ENCODE peak calls at places on chromosomes 3 and 15, in seven cellular contexts. V is breast epithelium, T is right lobe of liver, B is heart left ventricle, J is HepG2, A is esophagus muscularis mucosa, N is tibial nerve. D is an unnamed sample.

GRCh38 chr15:86876387-86876786 is 796.7 kb downstream of the AGBL1 start:
- DNase-seq in V (no peak), T (no peak), B (no peak), J (no peak), A (no peak), N (no peak), D (no peak)

GRCh38 chr3:121663171-121663847 is 2.6 kb upstream of the HCLS1 start:
- DNase-seq in V (no peak), T (no peak), B (no peak), J (peak; percentile 32), A (no peak), N (no peak), D (no peak)

GRCh38 chr3:89270201-89270600 is 162.8 kb downstream of the EPHA3 start:
- DNase-seq in V (no peak), T (no peak), B (no peak), J (no peak), A (no peak), N (no peak), D (no peak)

GRCh38 chr3:115148142-115148790 is 1.2 kb upstream of the ZBTB20 start:
- DNase-seq in V (no peak), T (no peak), B (no peak), J (no peak), A (no peak), N (no peak), D (no peak)

GRCh38 chr15:74159773-74160172 is 13.7 kb upstream of the ISLR start:
- DNase-seq in V (no peak), T (no peak), B (no peak), J (no peak), A (no peak), N (no peak), D (no peak)

GRCh38 chr15:31262901-31263671 is 63.5 kb upstream of the KLF13 start:
- DNase-seq in V (peak; percentile 30), T (peak; percentile 53), B (no peak), J (no peak), A (no peak), N (no peak), D (peak; percentile 48)

GRCh38 chr15:39896837-39897236 is 23.2 kb downstream of the GPR176 start:
- DNase-seq in V (no peak), T (no peak), B (no peak), J (no peak), A (no peak), N (no peak), D (no peak)

GRCh38 chr3:191047930-191048329 is 151.1 kb upstream of the OSTN start:
- DNase-seq in V (no peak), T (no peak), B (no peak), J (no peak), A (no peak), N (no peak), D (no peak)

GRCh38 chr3:113166719-113167492 is 44.5 kb upstream of the BOC start:
- DNase-seq in V (peak; percentile 54), T (no peak), B (no peak), J (no peak), A (peak; percentile 92), N (peak; percentile 51), D (peak; percentile 83)

GRCh38 chr3:58010562-58010961 is 2.3 kb downstream of the FLNB start:
- DNase-seq in V (no peak), T (no peak), B (no peak), J (no peak), A (no peak), N (no peak), D (no peak)

GRCh38 chr3:2856062-2856792 is 253.9 kb downstream of the IL5RA start:
- DNase-seq in V (no peak), T (no peak), B (no peak), J (no peak), A (no peak), N (no peak), D (no peak)

GRCh38 chr3:114892117-114892870 is 254.8 kb downstream of the ZBTB20 start:
- DNase-seq in V (no peak), T (no peak), B (no peak), J (no peak), A (no peak), N (no peak), D (no peak)

GRCh38 chr3:135865085-135865484 is 100.4 kb upstream of the PPP2R3A start:
- DNase-seq in V (no peak), T (no peak), B (no peak), J (no peak), A (no peak), N (no peak), D (no peak)

GRCh38 chr3:195556390-195556789 is 13.3 kb upstream of the PPP1R2 start:
- DNase-seq in V (no peak), T (no peak), B (no peak), J (no peak), A (no peak), N (no peak), D (no peak)
- TF ChIP-seq CTCF in V (no peak), T (no peak), B (no peak), J (peak; percentile 51), A (no peak), N (no peak), D (peak; percentile 24)

GRCh38 chr3:13314877-13315276 is 105.2 kb downstream of the NUP210 start:
- DNase-seq in V (no peak), T (no peak), B (peak; percentile 15), J (no peak), A (no peak), N (no peak), D (no peak)

GRCh38 chr3:13318626-13319470 is 101.3 kb downstream of the NUP210 start:
- DNase-seq in V (no peak), T (no peak), B (no peak), J (no peak), A (no peak), N (no peak), D (no peak)

GRCh38 chr3:13313813-13314212 is 106.3 kb downstream of the NUP210 start:
- DNase-seq in V (no peak), T (no peak), B (peak; percentile 12), J (no peak), A (no peak), N (no peak), D (no peak)

GRCh38 chr3:13317596-13318320 is 102.4 kb downstream of the NUP210 start:
- DNase-seq in V (no peak), T (no peak), B (no peak), J (no peak), A (no peak), N (no peak), D (no peak)

DNA sequence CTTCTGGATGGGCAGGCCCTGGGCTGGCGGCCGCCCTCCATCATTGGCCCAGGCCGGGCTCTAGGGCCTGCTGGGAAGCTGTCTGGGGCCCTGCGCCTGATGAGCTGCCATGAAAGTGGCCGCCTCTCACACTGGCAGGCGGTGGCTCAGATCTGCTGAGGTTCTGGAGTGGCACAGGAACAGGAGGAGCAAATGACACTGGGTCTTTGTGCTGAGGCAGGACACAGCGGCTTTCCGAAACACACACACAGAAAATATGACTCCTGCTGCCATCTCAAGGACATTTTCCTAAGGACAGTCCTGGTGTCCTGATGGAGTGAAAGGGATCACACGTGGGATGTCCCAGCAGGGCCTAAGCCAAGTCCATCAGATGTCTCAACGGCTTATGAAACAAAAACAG is 103.5 kb downstream of the NUP210 start:
- DNase-seq in V (no peak), T (no peak), B (no peak), J (no peak), A (no peak), N (no peak), D (no peak)
- H3K27ac ChIP-seq in V (no peak overlapping the region), T (no peak overlapping the region), B (no peak overlapping the region), J (no peak overlapping the region), A (no peak overlapping the region), N (no peak overlapping the region), D (no peak overlapping the region)

GRCh38 chr3:19148768-19149091 is 420 bp downstream of the KCNH8 start:
- DNase-seq in V (no peak), T (no peak), B (no peak), J (no peak), A (no peak), N (no peak), D (no peak)

GRCh38 chr3:19147905-19148767 is at the start of gene KCNH8:
- DNase-seq in V (peak; percentile 48), T (peak; percentile 20), B (peak; percentile 56), J (no peak), A (no peak), N (no peak), D (no peak)

GRCh38 chr3:19149388-19149787 is 1.1 kb downstream of the KCNH8 start:
- DNase-seq in V (no peak), T (no peak), B (no peak), J (no peak), A (no peak), N (no peak), D (no peak)

GRCh38 chr3:19151171-19151570 is 2.9 kb downstream of the KCNH8 start:
- DNase-seq in V (no peak), T (no peak), B (no peak), J (no peak), A (no peak), N (no peak), D (no peak)

DNA sequence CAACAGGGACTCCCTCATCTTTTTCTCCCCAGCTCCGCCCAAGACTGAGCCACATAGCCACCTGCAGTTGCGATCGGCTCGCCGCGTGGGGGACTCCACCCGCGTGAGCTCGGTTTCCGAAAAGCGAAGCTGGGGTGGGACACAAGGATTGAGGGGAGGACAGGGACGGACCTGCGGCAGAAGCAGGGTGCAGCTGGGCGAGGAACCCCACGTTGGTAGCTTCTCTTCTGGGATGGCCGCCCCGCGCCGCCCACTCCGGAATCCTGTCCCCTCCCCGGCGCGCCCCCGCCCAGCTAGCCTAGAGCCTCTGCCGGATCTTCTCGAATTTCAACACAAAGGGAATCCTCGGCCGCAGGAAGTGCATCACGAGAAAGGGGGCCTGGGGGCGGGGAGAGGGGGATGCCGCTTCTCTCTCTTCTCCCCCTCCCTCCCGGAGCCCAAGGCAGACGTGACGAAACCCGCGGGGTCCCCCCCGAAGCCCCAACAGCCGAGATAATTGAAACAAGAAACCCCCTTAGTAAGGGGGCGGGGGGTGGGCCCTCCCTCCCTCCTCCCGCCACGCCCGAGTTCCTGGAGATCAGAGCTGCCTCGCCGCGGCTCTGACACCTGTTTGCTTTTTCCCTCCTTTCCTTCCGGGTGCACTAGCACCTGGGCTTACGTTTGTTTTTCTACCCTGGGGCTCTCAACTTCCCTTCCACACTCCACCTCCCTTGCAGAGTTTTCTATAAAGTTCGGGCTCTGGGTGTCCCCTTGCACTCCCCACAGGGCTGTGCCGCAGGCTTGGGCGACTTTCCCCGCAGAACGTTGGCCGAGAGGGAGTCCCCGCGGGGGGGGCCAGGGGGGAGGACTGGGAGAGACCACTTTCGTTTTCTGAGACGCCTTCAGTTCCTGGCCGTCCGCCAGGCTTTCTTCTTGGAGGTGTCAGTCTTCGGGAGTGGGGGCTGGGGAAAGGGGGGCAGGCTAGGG is 1.3 kb upstream of the KCNH8 start:
- DNase-seq in V (peak; percentile 65), T (peak; percentile 46), B (peak; percentile 73), J (peak; percentile 25), A (peak; percentile 92), N (peak; percentile 41), D (peak; percentile 82)
- TF ChIP-seq POLR2A in V (no peak), T (no peak), B (no peak), J (no peak), A (no peak), N (no peak), D (no peak)

DNA sequence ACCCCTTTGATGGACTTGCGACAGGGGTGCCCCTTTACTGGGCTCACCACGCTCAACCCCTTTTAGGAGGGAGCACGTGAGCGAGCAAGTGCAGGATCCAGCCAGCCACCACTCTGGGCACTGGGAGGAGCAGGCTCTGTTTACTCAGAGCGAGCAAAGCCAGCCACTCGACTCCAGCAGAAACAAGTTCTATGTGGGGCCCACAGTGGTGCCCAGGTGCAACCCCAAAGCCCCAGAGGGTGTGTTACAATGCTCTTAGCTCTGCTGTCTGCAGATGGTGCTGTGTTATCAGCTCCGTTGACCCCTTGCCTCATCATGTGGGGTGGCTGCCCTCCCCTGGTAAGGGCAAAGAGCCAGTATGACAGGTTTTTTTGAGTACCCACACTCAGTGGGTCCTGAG is 120.3 kb upstream of the SUCLG2 start:
- DNase-seq in V (no peak), T (no peak), B (no peak), J (no peak), A (no peak), N (no peak), D (no peak)
- TF ChIP-seq CTCF in V (no peak), T (no peak), B (no peak), J (peak; percentile 32), A (no peak), N (no peak), D (no peak)

D was measured in suprapubic skin.